ENCODE peak calls at places on chromosomes 1 and 21, in four cellular contexts. Y, S, K and H are unnamed samples.
A peak's percentile ranks its signal among the peaks of the same experiment; 100 is the strongest.

GRCh38 chr1:3183439-3183838 is 114.4 kb downstream of the PRDM16 start:
- DNase-seq in Y (no peak), S (no peak), K (no peak), H (no peak)

GRCh38 chr1:112237983-112238515 is 158.0 kb upstream of the CTTNBP2NL start:
- DNase-seq in Y (no peak), S (no peak), K (no peak), H (no peak)

GRCh38 chr1:242634732-242635131 is 110.2 kb upstream of the PLD5 start:
- DNase-seq in Y (no peak), S (no peak), K (no peak), H (no peak)

GRCh38 chr1:8239039-8239305 is 78.9 kb upstream of the SLC45A1 start:
- DNase-seq in Y (no peak), S (peak; percentile 27), K (no peak), H (no peak)

GRCh38 chr1:89519779-89520358 is 4.8 kb upstream of the LRRC8B start:
- DNase-seq in Y (peak; percentile 2), S (no peak), K (no peak), H (peak; percentile 59)

GRCh38 chr1:160647329-160647720 is 481 bp upstream of the SLAMF1 start:
- DNase-seq in Y (no peak), S (no peak), K (no peak), H (no peak)

GRCh38 chr1:65020774-65021173 is 54.4 kb upstream of the JAK1 start:
- DNase-seq in Y (no peak), S (no peak), K (no peak), H (no peak)

GRCh38 chr21:29095203-29095602 is 21.8 kb upstream of the CCT8 start:
- DNase-seq in Y (no peak), S (no peak), K (no peak), H (no peak)

GRCh38 chr1:50978852-50979781 is 9.1 kb downstream of the CDKN2C start:
- DNase-seq in Y (no peak), S (no peak), K (no peak), H (peak; percentile 33)

GRCh38 chr1:241591317-241591716 is 48.9 kb downstream of the CHML start:
- DNase-seq in Y (no peak), S (peak; percentile 88), K (no peak), H (no peak)

GRCh38 chr1:109186704-109187071 is 27.0 kb upstream of the SARS1 start:
- DNase-seq in Y (no peak), S (no peak), K (no peak), H (no peak)

GRCh38 chr1:9687120-9687875 is 35.8 kb downstream of the PIK3CD start:
- DNase-seq in Y (peak; percentile 54), S (no peak), K (peak; percentile 70), H (peak; percentile 29)

GRCh38 chr1:221663321-221663720 is 78.6 kb downstream of the DUSP10 start:
- DNase-seq in Y (no peak), S (no peak), K (no peak), H (no peak)

GRCh38 chr1:86140481-86140880 is 16.1 kb downstream of the COL24A1 start:
- DNase-seq in Y (no peak), S (no peak), K (no peak), H (no peak)

GRCh38 chr1:235883261-235883927 is 16.7 kb upstream of the LYST start:
- DNase-seq in Y (no peak), S (peak; percentile 48), K (no peak), H (no peak)